ENCODE peak calls at places on chromosomes 11 and 22, in ten cellular contexts. S, E, Q, P, W, M, Z, B, G and Y are unnamed samples. For H3K36me3 and H3K9me3, the result is how much of the 10 kb centered on the place peaks cover.

GRCh38 chr11:118918686-118919280 is 6.9 kb downstream of the BCL9L start:
- DNase-seq in W (peak), B (no peak), S (no peak), Q (peak), E (no peak), G (no peak), P (peak), Z (no peak), M (no peak), Y (no peak)

GRCh38 chr11:28038775-28039174 is 69.2 kb downstream of the KIF18A start:
- DNase-seq in P (no peak), M (no peak), S (no peak), W (no peak), B (no peak), Q (no peak), E (no peak), G (no peak), Z (no peak), Y (no peak)

GRCh38 chr22:42282943-42283287 is 12.5 kb upstream of the TCF20 start:
- DNase-seq in S (no peak), P (peak), G (no peak), Q (no peak), W (no peak), E (no peak), M (no peak), Z (no peak), B (no peak), Y (no peak)

GRCh38 chr11:78961938-78962701 is 387.5 kb upstream of the NARS2 start:
- DNase-seq in Q (no peak), P (peak), W (peak), B (no peak), E (no peak), S (no peak), G (no peak), M (no peak), Z (no peak), Y (peak)

GRCh38 chr11:16792426-16792825 is 54.0 kb downstream of the C11orf58 start:
- DNase-seq in W (no peak), E (no peak), Z (no peak), M (no peak), B (no peak), G (no peak), P (peak), S (no peak), Q (no peak), Y (peak)

GRCh38 chr11:102724904-102725515 is at the start of gene MMP8:
- DNase-seq in B (no peak), Z (no peak), E (no peak), G (no peak), M (no peak), W (no peak), P (peak), Q (no peak), S (no peak), Y (no peak)

GRCh38 chr11:21321530-21321929 is 652.1 kb downstream of the NELL1 start:
- DNase-seq in E (no peak), Q (no peak), P (no peak), W (peak), Z (no peak), B (no peak), M (no peak), S (no peak), G (no peak), Y (no peak)

GRCh38 chr11:6629573-6629891 is 10.3 kb upstream of the TPP1 start:
- DNase-seq in W (no peak), M (no peak), Q (no peak), B (no peak), S (no peak), E (no peak), Z (no peak), P (no peak), G (no peak), Y (no peak)

GRCh38 chr11:121838571-121838970 is 277.4 kb downstream of the BLID start:
- DNase-seq in M (no peak), G (no peak), W (no peak), E (no peak), Q (no peak), S (no peak), B (no peak), P (no peak), Z (no peak), Y (no peak)

GRCh38 chr22:46652081-46652929 is 32.1 kb downstream of the GRAMD4 start:
- DNase-seq in Z (no peak), P (peak), G (no peak), E (no peak), M (peak), W (no peak), S (peak), Q (no peak), B (no peak), Y (no peak)

GRCh38 chr22:46651316-46651715 is 31.1 kb downstream of the GRAMD4 start:
- DNase-seq in W (no peak), M (no peak), S (no peak), P (no peak), Z (no peak), B (no peak), E (no peak), Q (no peak), G (no peak), Y (no peak)

GRCh38 chr22:46654426-46654825 is 34.2 kb downstream of the GRAMD4 start:
- DNase-seq in B (no peak), P (no peak), E (no peak), W (no peak), Z (no peak), S (no peak), Q (no peak), M (no peak), G (no peak), Y (no peak)

GRCh38 chr22:46653596-46653995 is 33.4 kb downstream of the GRAMD4 start:
- DNase-seq in B (no peak), M (no peak), W (no peak), G (no peak), E (no peak), Z (no peak), Q (no peak), S (no peak), P (no peak), Y (no peak)

DNA sequence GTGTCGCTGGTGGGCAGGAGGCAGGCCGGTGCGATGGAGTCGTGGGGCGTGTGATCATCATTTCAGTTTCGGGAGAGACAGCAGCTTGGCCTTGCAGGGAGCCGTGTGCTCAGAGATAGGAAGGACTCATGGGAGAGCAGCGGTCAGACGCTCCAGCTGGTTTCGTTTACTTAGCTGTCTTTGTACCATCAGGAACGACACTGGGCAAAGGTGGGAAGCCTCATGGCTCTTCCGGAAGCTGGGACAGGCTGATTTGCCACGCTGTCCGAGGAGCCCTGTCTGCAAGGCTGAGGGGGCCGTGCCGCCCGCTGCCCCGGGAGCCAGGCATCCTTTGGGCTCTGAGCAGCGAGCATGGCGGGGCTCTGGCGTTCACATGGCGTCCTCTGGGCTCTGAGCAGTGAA is 32.7 kb downstream of the GRAMD4 start:
- DNase-seq in G (no peak), M (no peak), P (peak), Q (no peak), B (no peak), S (no peak), W (no peak), E (no peak), Z (no peak), Y (no peak)
- H3K4me3 ChIP-seq in G (no peak), M (peak), P (no peak), Q (no peak), B (no peak), S (peak), W (no peak), E (no peak), Z (no peak), Y (no peak)

GRCh38 chr11:47236482-47236881 is 12.1 kb downstream of the ACP2 start:
- DNase-seq in S (peak), W (no peak), P (peak), B (no peak), G (no peak), E (no peak), Z (no peak), M (no peak), Q (no peak), Y (no peak)

GRCh38 chr11:47235163-47235562 is 13.5 kb downstream of the ACP2 start:
- DNase-seq in P (no peak), S (no peak), W (no peak), M (no peak), Z (no peak), G (no peak), Q (no peak), B (no peak), E (no peak), Y (no peak)

GRCh38 chr11:47233051-47233450 is 15.6 kb downstream of the ACP2 start:
- DNase-seq in Z (no peak), E (no peak), B (no peak), G (no peak), Q (no peak), M (no peak), P (no peak), S (peak), W (no peak), Y (no peak)

GRCh38 chr11:47233989-47234668 is 14.5 kb downstream of the ACP2 start:
- DNase-seq in Q (no peak), B (peak), E (peak), M (peak), G (no peak), W (peak), S (peak), P (peak), Z (peak), Y (no peak)

GRCh38 chr11:47234669-47235075 is 13.9 kb downstream of the ACP2 start:
- DNase-seq in E (no peak), Q (peak), S (peak), B (peak), P (peak), M (no peak), Z (no peak), G (no peak), W (peak), Y (no peak)
- H3K36me3 ChIP-seq in E (under half), Q (under half), S (under half), B (half or more), P (under half), M (under half), Z (under half), G (under half), W (under half), Y (under half)

GRCh38 chr22:47997052-47997568 is 1234.7 kb downstream of the TBC1D22A start:
- DNase-seq in E (no peak), W (no peak), G (no peak), P (no peak), Q (no peak), S (no peak), B (no peak), Z (no peak), M (no peak), Y (no peak)
- H3K9me3 ChIP-seq in E (under half), W (under half), G (under half), P (under half), Q (under half), S (under half), B (under half), Z (under half), M (under half), Y (under half)

GRCh38 chr11:134275534-134276395 is at the start of gene GLB1L3:
- DNase-seq in G (no peak), Q (no peak), Z (no peak), W (peak), M (no peak), S (no peak), P (no peak), E (no peak), B (no peak), Y (peak)

GRCh38 chr11:134278356-134278755 is 2.2 kb downstream of the GLB1L3 start:
- DNase-seq in Q (no peak), E (no peak), W (no peak), P (no peak), B (no peak), M (no peak), Z (no peak), G (no peak), S (no peak), Y (no peak)

GRCh38 chr11:134277176-134278001 is 1.2 kb downstream of the GLB1L3 start:
- DNase-seq in P (no peak), Z (no peak), Q (no peak), S (no peak), G (no peak), W (no peak), E (no peak), M (no peak), B (no peak), Y (no peak)

GRCh38 chr11:134275188-134275533 is 1.0 kb upstream of the GLB1L3 start:
- DNase-seq in G (no peak), B (no peak), P (no peak), E (no peak), Z (no peak), M (no peak), W (no peak), S (no peak), Q (no peak), Y (no peak)

DNA sequence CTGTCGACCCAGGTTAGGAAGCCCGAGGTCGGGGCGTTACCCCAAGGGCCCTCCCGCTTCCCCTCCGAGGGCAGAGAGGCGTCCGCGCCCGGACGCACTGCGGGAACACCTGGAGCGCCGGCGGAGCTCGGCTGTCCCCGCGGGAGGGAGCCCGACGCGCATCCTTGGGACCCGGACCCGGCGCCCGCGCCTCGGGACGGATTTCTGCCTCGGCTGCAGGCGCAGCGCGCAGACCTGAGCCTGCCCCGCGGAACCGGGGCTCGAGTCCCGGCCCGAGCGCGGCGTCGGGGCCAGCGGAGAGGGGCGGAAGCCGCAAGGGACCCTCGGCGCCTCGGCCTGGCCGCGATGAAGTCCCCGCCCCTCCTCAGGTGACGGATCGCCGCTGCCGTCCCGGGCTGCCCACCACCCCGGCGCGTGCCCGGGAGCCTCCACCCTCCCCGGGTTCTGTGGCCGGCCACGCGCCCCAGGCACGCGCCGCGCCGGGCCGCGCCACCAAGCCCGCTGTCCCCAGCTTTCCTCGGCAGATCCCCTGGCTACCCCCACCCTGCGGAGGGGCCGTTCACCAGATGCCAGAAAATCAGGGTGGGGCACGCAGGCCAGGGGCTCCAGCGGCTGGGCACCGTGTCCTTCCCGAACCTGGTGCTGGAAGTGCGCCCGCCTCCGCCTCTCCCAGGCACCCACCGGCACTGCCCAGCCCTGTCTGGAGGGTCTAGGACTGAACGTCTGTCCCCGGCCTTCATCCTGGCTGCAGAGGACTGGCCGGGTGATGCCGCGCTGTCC is 407 bp downstream of the GLB1L3 start:
- DNase-seq in M (no peak), S (no peak), E (no peak), Z (no peak), G (no peak), W (no peak), Q (no peak), P (no peak), B (no peak), Y (peak)
- H3K4me3 ChIP-seq in M (peak), S (peak), E (no peak), Z (no peak), G (peak), W (no peak), Q (no peak), P (peak), B (no peak), Y (peak)

GRCh38 chr22:38347181-38347943 is 30.1 kb upstream of the CSNK1E start:
- DNase-seq in E (no peak), M (no peak), W (no peak), P (no peak), Q (no peak), G (no peak), B (no peak), Z (no peak), S (peak), Y (peak)
- H3K36me3 ChIP-seq in E (under half), M (under half), W (under half), P (under half), Q (under half), G (under half), B (under half), Z (under half), S (under half), Y (under half)

GRCh38 chr11:55826919-55827318 is at the start of gene OR5L2:
- DNase-seq in S (no peak), E (no peak), P (no peak), B (no peak), W (no peak), Q (no peak), M (no peak), Z (no peak), G (no peak), Y (no peak)
- H3K9me3 ChIP-seq in S (under half), E (under half), P (under half), B (under half), W (under half), Q (under half), M (under half), Z (under half), G (under half), Y (under half)

GRCh38 chr22:20792221-20792965 is 18.5 kb downstream of the SERPIND1 start:
- DNase-seq in G (no peak), Q (no peak), S (no peak), E (no peak), M (no peak), P (no peak), W (no peak), B (no peak), Z (no peak), Y (no peak)

GRCh38 chr22:20794132-20794990 is 20.4 kb downstream of the SERPIND1 start:
- DNase-seq in P (no peak), E (no peak), S (no peak), G (no peak), B (no peak), Q (no peak), W (no peak), M (no peak), Z (no peak), Y (no peak)

GRCh38 chr22:20793386-20794131 is 19.6 kb downstream of the SERPIND1 start:
- DNase-seq in P (no peak), B (no peak), M (no peak), W (no peak), E (no peak), G (no peak), S (no peak), Q (no peak), Z (no peak), Y (no peak)

GRCh38 chr22:20795014-20795413 is 21.1 kb downstream of the SERPIND1 start:
- DNase-seq in Q (no peak), B (no peak), W (no peak), S (no peak), Z (no peak), M (no peak), G (no peak), P (no peak), E (no peak), Y (no peak)

DNA sequence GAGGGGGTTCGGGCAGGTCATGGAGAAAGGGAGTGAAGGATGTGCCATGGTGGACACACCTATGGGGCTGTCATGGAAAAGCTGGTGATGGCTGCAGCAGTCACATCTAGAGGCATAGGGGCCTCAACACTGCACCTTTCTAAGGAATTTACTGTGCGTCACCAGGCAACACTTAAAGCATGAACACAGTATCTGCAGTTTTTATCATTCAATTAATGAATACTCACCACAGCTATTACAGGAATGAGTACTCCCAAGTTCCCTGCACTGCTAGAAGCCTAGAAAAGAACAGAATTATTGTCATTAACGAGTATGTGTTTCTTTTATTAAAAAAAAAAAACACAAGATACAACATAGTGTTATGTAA is 19.0 kb downstream of the SERPIND1 start:
- DNase-seq in M (no peak), E (no peak), P (peak), Q (no peak), S (no peak), B (no peak), G (no peak), W (no peak), Z (no peak), Y (no peak)
- H3K4me3 ChIP-seq in M (no peak), E (no peak), P (no peak), Q (no peak), S (no peak), B (no peak), G (no peak), W (no peak), Z (no peak), Y (no peak)

DNA sequence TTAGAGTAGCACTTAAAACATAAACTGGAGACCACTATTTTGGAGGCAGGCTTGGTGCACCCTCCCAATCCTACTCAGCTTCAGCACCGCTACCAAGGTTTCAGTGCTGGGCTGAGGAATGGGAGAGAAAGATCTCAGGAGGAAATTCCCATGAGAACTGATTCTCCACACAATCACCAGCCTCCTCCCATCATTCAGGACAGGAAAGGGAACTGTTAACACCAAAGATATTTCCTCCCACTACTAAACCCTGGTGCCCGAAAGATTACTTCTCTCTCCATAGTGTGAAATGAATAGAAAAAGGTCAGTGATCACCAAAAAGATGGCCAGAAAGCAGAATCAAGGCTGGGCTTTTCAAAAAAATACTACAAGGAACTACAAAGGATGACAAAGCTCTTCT is 26.1 kb downstream of the TCIRG1 start:
- DNase-seq in Z (no peak), B (no peak), P (no peak), W (no peak), Q (no peak), G (no peak), M (no peak), E (no peak), S (no peak), Y (no peak)
- H3K36me3 ChIP-seq in Z (half or more), B (half or more), P (half or more), W (half or more), Q (under half), G (half or more), M (half or more), E (half or more), S (under half), Y (under half)

DNA sequence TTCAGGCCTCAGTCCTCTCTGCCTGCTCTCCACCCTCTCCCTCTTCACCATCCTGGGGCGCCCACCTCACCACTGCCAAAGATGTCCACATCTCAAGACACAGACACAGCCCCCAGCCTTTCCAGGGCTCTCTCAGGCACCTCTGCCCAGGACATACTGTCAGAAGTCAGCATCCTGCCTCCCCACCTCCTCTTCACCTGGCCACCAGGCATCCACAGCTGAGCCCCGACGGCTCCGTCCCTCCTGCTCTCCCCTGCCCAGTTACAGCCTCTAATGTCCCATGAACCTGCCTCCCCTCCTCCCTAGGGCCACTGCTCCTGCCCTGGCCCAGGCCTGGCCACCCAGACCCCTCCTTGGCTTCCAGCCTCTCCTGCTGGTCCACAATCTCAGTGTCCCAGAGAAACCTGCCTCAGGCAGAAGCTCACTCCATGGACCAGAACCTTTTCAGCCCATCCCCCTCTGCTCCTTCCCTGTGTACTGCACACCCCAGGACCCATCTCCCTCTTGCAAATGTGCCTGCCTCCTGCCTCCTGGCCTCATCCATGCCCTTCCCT is 3.2 kb downstream of the LTBP3 start:
- DNase-seq in M (no peak), S (no peak), Q (no peak), G (no peak), Z (no peak), P (no peak), B (no peak), E (no peak), W (no peak), Y (no peak)
- H3K9me3 ChIP-seq in M (under half), S (under half), Q (under half), G (under half), Z (under half), P (under half), B (under half), E (under half), W (under half), Y (under half)